ENCODE peak calls at places on chromosomes 2 and 18, in nine cellular contexts. M, F, K, R, V, W, C, E and D are unnamed samples.

GRCh38 chr18:79484661-79485621 is 89.2 kb downstream of the NFATC1 start:
- DNase-seq in C (peak), W (peak), K (peak), V (no peak), R (no peak), M (no peak), F (peak), E (no peak), D (no peak)

GRCh38 chr2:204386668-204387067 is 158.6 kb upstream of the PARD3B start:
- DNase-seq in F (no peak), E (no peak), V (no peak), C (no peak), M (no peak), R (no peak), W (no peak), K (no peak), D (no peak)

GRCh38 chr2:88815243-88816096 is 124.0 kb downstream of the RPIA start:
- DNase-seq in R (no peak), W (no peak), C (no peak), M (peak), V (no peak), K (no peak), F (no peak), E (no peak), D (no peak)

GRCh38 chr2:88765154-88765948 is 73.9 kb downstream of the RPIA start:
- DNase-seq in E (peak), V (peak), F (peak), M (peak), R (peak), W (no peak), K (no peak), C (no peak), D (peak)

GRCh38 chr2:216350214-216350789 is 22.0 kb downstream of the MARCHF4 start:
- DNase-seq in R (no peak), V (no peak), M (no peak), W (no peak), F (peak), K (no peak), E (no peak), C (no peak), D (no peak)

GRCh38 chr2:85584857-85585780 is 888 bp downstream of the VAMP5 start:
- DNase-seq in C (peak), M (no peak), K (no peak), F (peak), W (peak), V (no peak), E (no peak), R (peak), D (peak)

GRCh38 chr18:45741056-45741455 is 17.1 kb downstream of the SLC14A1 start:
- DNase-seq in K (no peak), V (no peak), E (no peak), R (no peak), M (no peak), F (no peak), W (no peak), C (no peak), D (no peak)

GRCh38 chr2:37344453-37345361 is at the start of gene QPCT:
- DNase-seq in E (peak), C (peak), W (no peak), F (peak), M (peak), K (peak), V (peak), R (peak), D (peak)

GRCh38 chr2:109513230-109513629 is 100.5 kb downstream of the SEPTIN10 start:
- DNase-seq in W (no peak), M (no peak), K (no peak), E (no peak), R (no peak), F (no peak), V (no peak), C (no peak), D (no peak)

GRCh38 chr2:109516445-109517117 is 97.2 kb downstream of the SEPTIN10 start:
- DNase-seq in F (peak), K (no peak), V (no peak), W (peak), R (peak), M (no peak), C (no peak), E (peak), D (no peak)

GRCh38 chr2:109513749-109514588 is 99.8 kb downstream of the SEPTIN10 start:
- DNase-seq in K (no peak), E (no peak), M (no peak), W (peak), R (no peak), C (peak), V (no peak), F (peak), D (no peak)

GRCh38 chr2:109517118-109517889 is 96.5 kb downstream of the SEPTIN10 start:
- DNase-seq in F (no peak), M (no peak), R (no peak), C (no peak), W (no peak), V (no peak), K (no peak), E (peak), D (no peak)

GRCh38 chr2:109514857-109515256 is 98.9 kb downstream of the SEPTIN10 start:
- DNase-seq in W (no peak), R (no peak), F (no peak), E (no peak), M (no peak), C (no peak), V (no peak), K (no peak), D (no peak)
- H3K27ac ChIP-seq in W (no peak), R (no peak), F (no peak), E (no peak), M (no peak), C (peak), V (no peak), K (peak), D (no peak)

GRCh38 chr2:236538242-236538641 is 31.4 kb upstream of the ACKR3 start:
- DNase-seq in K (no peak), E (no peak), C (no peak), W (no peak), V (no peak), F (no peak), R (no peak), M (no peak), D (no peak)
- H3K4me3 ChIP-seq in K (no peak), E (no peak), C (no peak), W (no peak), V (peak), F (no peak), R (no peak), M (no peak), D (no peak)

GRCh38 chr2:112881217-112882000 is 29.6 kb upstream of the IL37 start:
- DNase-seq in M (peak), W (no peak), V (no peak), F (peak), R (no peak), K (no peak), C (no peak), E (no peak), D (no peak)

GRCh38 chr2:112877423-112877822 is 33.5 kb upstream of the IL37 start:
- DNase-seq in M (no peak), R (no peak), C (no peak), F (peak), V (no peak), E (no peak), W (no peak), K (no peak), D (no peak)

GRCh38 chr2:112879491-112880041 is 31.4 kb upstream of the IL37 start:
- DNase-seq in V (no peak), W (no peak), M (peak), E (no peak), F (no peak), K (no peak), C (no peak), R (no peak), D (no peak)

GRCh38 chr2:112880696-112881095 is 30.3 kb upstream of the IL37 start:
- DNase-seq in C (no peak), M (peak), F (peak), V (no peak), K (no peak), E (no peak), W (no peak), R (no peak), D (no peak)

DNA sequence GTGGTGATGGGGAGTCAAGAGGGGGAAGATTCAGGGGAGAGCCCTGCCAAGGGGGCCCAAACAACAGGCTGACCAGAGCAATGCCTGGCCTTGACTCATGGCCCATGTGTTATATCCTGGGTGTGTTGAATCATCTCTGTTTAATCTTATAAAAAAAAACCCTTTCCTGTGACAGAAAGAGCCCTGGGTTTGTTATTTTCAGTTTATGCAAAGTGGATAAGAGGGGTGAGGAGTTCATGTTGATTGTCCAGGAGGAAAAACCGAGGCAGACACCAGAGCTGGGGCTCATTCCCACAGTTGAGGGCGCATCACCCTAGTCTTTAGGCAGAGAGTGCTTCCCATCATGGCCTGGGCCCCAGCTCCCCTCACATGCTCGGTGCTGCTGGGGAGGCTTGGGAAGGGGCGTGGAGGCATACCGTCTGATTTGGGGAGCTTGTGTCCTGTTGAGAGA is 30.9 kb upstream of the IL37 start:
- DNase-seq in K (no peak), M (peak), V (no peak), C (no peak), F (peak), E (no peak), R (no peak), W (no peak), D (no peak)
- H3K27ac ChIP-seq in K (no peak), M (peak), V (no peak), C (no peak), F (peak), E (no peak), R (no peak), W (no peak), D (no peak)

GRCh38 chr2:64251497-64252277 is 107.5 kb upstream of the PELI1 start:
- DNase-seq in V (no peak), E (peak), C (no peak), W (no peak), K (no peak), F (no peak), M (no peak), R (peak), D (no peak)
- H3K4me3 ChIP-seq in V (no peak), E (no peak), C (no peak), W (no peak), K (no peak), F (no peak), M (no peak), R (peak), D (no peak)